ENCODE peak calls at places on chromosomes 5 and 9, in eight cellular contexts. One of them, this sample, is unnamed. For H3K9me3, the result is how much of the 10 kb centered on the place peaks cover.

GRCh38 chr5:140548300-140548688 is 832 bp downstream of the EIF4EBP3 start:
- DNase-seq in OCI-LY7: no peak
- DNase-seq in tibial artery: no peak
- DNase-seq in breast epithelium: no peak
- DNase-seq in SK-N-SH: no peak
- DNase-seq in astrocyte: no peak
- DNase-seq in DND-41: no peak
- DNase-seq in colonic mucosa: peak
- DNase-seq in this sample: no peak

GRCh38 chr9:84277646-84278045 is 62.9 kb downstream of the SLC28A3 start:
- DNase-seq in OCI-LY7: no peak
- DNase-seq in tibial artery: no peak
- DNase-seq in breast epithelium: no peak
- DNase-seq in SK-N-SH: no peak
- DNase-seq in astrocyte: peak
- DNase-seq in DND-41: no peak
- DNase-seq in colonic mucosa: no peak
- DNase-seq in this sample: no peak

GRCh38 chr5:113204525-113205161 is 228.0 kb downstream of the DCP2 start:
- DNase-seq in OCI-LY7: no peak
- DNase-seq in tibial artery: peak
- DNase-seq in breast epithelium: peak
- DNase-seq in SK-N-SH: peak
- DNase-seq in astrocyte: peak
- DNase-seq in DND-41: no peak
- DNase-seq in colonic mucosa: peak
- DNase-seq in this sample: no peak

GRCh38 chr9:133478851-133479711 is at the start of gene SLC2A6:
- DNase-seq in OCI-LY7: peak
- DNase-seq in tibial artery: peak
- DNase-seq in breast epithelium: no peak
- DNase-seq in SK-N-SH: peak
- DNase-seq in astrocyte: peak
- DNase-seq in DND-41: peak
- DNase-seq in colonic mucosa: peak
- DNase-seq in this sample: peak

GRCh38 chr9:14400658-14400995 is 86.7 kb upstream of the NFIB start:
- DNase-seq in OCI-LY7: peak
- DNase-seq in tibial artery: peak
- DNase-seq in breast epithelium: no peak
- DNase-seq in SK-N-SH: peak
- DNase-seq in astrocyte: peak
- DNase-seq in DND-41: no peak
- DNase-seq in colonic mucosa: peak
- DNase-seq in this sample: no peak

GRCh38 chr9:114054191-114054690 is 23.9 kb downstream of the AMBP start:
- DNase-seq in OCI-LY7: no peak
- DNase-seq in tibial artery: no peak
- DNase-seq in breast epithelium: no peak
- DNase-seq in SK-N-SH: no peak
- DNase-seq in astrocyte: no peak
- DNase-seq in DND-41: no peak
- DNase-seq in colonic mucosa: peak
- DNase-seq in this sample: no peak

GRCh38 chr5:98050583-98050982 is 722.9 kb upstream of the RGMB start:
- DNase-seq in OCI-LY7: no peak
- DNase-seq in tibial artery: no peak
- DNase-seq in breast epithelium: no peak
- DNase-seq in SK-N-SH: no peak
- DNase-seq in astrocyte: peak
- DNase-seq in DND-41: no peak
- DNase-seq in colonic mucosa: no peak
- DNase-seq in this sample: no peak

GRCh38 chr9:13450723-13451122 is 171.2 kb upstream of the MPDZ start:
- DNase-seq in OCI-LY7: no peak
- DNase-seq in tibial artery: no peak
- DNase-seq in breast epithelium: no peak
- DNase-seq in SK-N-SH: no peak
- DNase-seq in astrocyte: peak
- DNase-seq in DND-41: no peak
- DNase-seq in colonic mucosa: no peak
- DNase-seq in this sample: no peak

GRCh38 chr9:130018260-130018659 is 24.7 kb downstream of the FNBP1 start:
- DNase-seq in OCI-LY7: no peak
- DNase-seq in tibial artery: no peak
- DNase-seq in breast epithelium: no peak
- DNase-seq in SK-N-SH: no peak
- DNase-seq in astrocyte: no peak
- DNase-seq in DND-41: no peak
- DNase-seq in colonic mucosa: no peak
- DNase-seq in this sample: no peak

GRCh38 chr9:95574176-95574575 is 57.4 kb upstream of the PTCH1 start:
- DNase-seq in OCI-LY7: peak
- DNase-seq in tibial artery: no peak
- DNase-seq in breast epithelium: no peak
- DNase-seq in SK-N-SH: no peak
- DNase-seq in astrocyte: no peak
- DNase-seq in DND-41: no peak
- DNase-seq in colonic mucosa: no peak
- DNase-seq in this sample: no peak

GRCh38 chr9:4442806-4443205 is 47.5 kb upstream of the SLC1A1 start:
- DNase-seq in OCI-LY7: no peak
- DNase-seq in tibial artery: no peak
- DNase-seq in breast epithelium: no peak
- DNase-seq in SK-N-SH: no peak
- DNase-seq in astrocyte: no peak
- DNase-seq in DND-41: no peak
- DNase-seq in colonic mucosa: no peak
- DNase-seq in this sample: no peak

GRCh38 chr5:123365163-123365562 is 58.0 kb downstream of the CEP120 start:
- DNase-seq in OCI-LY7: no peak
- DNase-seq in tibial artery: no peak
- DNase-seq in breast epithelium: no peak
- DNase-seq in SK-N-SH: no peak
- DNase-seq in astrocyte: no peak
- DNase-seq in DND-41: no peak
- DNase-seq in colonic mucosa: no peak
- DNase-seq in this sample: no peak

GRCh38 chr9:78821126-78821822 is 524.3 kb downstream of the PSAT1 start:
- DNase-seq in OCI-LY7: peak
- DNase-seq in tibial artery: no peak
- DNase-seq in breast epithelium: no peak
- DNase-seq in SK-N-SH: peak
- DNase-seq in astrocyte: no peak
- DNase-seq in DND-41: no peak
- DNase-seq in colonic mucosa: no peak
- DNase-seq in this sample: no peak

GRCh38 chr5:147611483-147611882 is 101.6 kb upstream of the DPYSL3 start:
- DNase-seq in OCI-LY7: no peak
- DNase-seq in tibial artery: no peak
- DNase-seq in breast epithelium: no peak
- DNase-seq in SK-N-SH: no peak
- DNase-seq in astrocyte: no peak
- DNase-seq in DND-41: no peak
- DNase-seq in colonic mucosa: no peak
- DNase-seq in this sample: no peak

GRCh38 chr5:41770799-41771198 is 99.4 kb downstream of the OXCT1 start:
- DNase-seq in OCI-LY7: no peak
- DNase-seq in tibial artery: no peak
- DNase-seq in breast epithelium: no peak
- DNase-seq in SK-N-SH: no peak
- DNase-seq in astrocyte: no peak
- DNase-seq in DND-41: no peak
- DNase-seq in colonic mucosa: no peak
- DNase-seq in this sample: no peak

GRCh38 chr5:72231989-72232703 is 87.9 kb downstream of the MRPS27 start:
- DNase-seq in OCI-LY7: no peak
- DNase-seq in tibial artery: no peak
- DNase-seq in breast epithelium: no peak
- DNase-seq in SK-N-SH: no peak
- DNase-seq in astrocyte: peak
- DNase-seq in DND-41: peak
- DNase-seq in colonic mucosa: no peak
- DNase-seq in this sample: no peak

GRCh38 chr5:12016149-12016740 is 112.0 kb upstream of the CTNND2 start:
- DNase-seq in OCI-LY7: no peak
- DNase-seq in tibial artery: no peak
- DNase-seq in breast epithelium: no peak
- DNase-seq in SK-N-SH: no peak
- DNase-seq in astrocyte: peak
- DNase-seq in DND-41: no peak
- DNase-seq in colonic mucosa: no peak
- DNase-seq in this sample: no peak

GRCh38 chr9:38067611-38067891 is 1.5 kb downstream of the SHB start:
- DNase-seq in OCI-LY7: no peak
- DNase-seq in tibial artery: no peak
- DNase-seq in breast epithelium: no peak
- DNase-seq in SK-N-SH: peak
- DNase-seq in astrocyte: no peak
- DNase-seq in DND-41: no peak
- DNase-seq in colonic mucosa: no peak
- DNase-seq in this sample: no peak

GRCh38 chr9:13705913-13706312 is 426.4 kb upstream of the MPDZ start:
- DNase-seq in OCI-LY7: no peak
- DNase-seq in tibial artery: peak
- DNase-seq in breast epithelium: no peak
- DNase-seq in SK-N-SH: peak
- DNase-seq in astrocyte: peak
- DNase-seq in DND-41: no peak
- DNase-seq in colonic mucosa: no peak
- DNase-seq in this sample: no peak

DNA sequence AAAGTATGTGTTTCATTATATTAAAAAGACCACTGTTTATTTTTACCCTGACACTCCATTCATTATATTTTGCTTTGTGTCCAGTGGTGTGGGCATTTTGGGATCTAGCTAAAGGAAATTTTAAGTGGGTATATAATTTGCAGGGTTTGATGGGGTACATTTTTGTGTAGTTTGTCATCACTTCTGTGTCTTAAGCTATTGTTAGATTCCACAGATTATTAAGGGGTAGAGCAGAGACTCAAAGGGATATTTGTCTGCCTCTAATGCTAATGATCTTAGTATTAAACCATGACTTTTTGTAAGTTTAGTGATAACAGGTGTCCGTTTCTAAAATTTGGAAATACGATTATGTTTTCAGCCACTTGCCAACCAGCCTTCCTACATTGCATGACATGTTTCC is 731.6 kb downstream of the BRINP1 start:
- DNase-seq in OCI-LY7: no peak
- DNase-seq in tibial artery: no peak
- DNase-seq in breast epithelium: no peak
- DNase-seq in SK-N-SH: no peak
- DNase-seq in astrocyte: no peak
- DNase-seq in DND-41: no peak
- DNase-seq in colonic mucosa: no peak
- DNase-seq in this sample: no peak
- H3K9me3 ChIP-seq in OCI-LY7: under half
- H3K9me3 ChIP-seq in tibial artery: under half
- H3K9me3 ChIP-seq in breast epithelium: under half
- H3K9me3 ChIP-seq in SK-N-SH: under half
- H3K9me3 ChIP-seq in astrocyte: under half
- H3K9me3 ChIP-seq in DND-41: under half
- H3K9me3 ChIP-seq in colonic mucosa: under half
- H3K9me3 ChIP-seq in this sample: under half

DNA sequence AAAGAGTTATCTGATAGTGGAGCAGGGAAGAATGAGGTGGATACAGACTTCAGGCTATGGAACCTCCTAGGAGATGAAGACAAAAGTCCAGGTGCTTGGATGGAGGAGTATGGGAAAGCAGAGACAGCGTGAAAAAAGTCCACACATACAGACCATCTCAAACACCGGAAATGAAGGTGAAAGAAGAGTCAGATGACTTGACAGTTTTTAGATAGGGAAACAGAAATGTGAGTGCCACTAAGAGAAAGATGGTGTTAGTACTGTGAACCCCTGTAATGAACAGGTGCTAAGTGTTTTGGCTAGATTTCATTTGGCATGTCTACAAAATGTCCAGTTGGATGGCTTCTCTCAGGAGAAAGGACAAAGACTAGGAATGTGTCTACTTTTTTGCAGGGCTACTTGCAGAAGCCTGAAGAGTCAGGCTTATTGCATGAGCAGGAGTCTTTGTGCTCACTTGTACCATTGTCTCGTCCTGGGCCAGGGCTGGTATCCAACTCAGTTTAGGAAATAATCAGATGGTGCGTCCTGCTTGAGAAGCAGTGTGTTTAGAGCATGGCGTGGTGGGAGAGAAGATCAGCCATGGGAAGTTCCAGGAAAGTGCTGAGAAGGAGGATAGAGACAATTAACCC is 90.6 kb upstream of the STARD4 start:
- DNase-seq in OCI-LY7: no peak
- DNase-seq in tibial artery: no peak
- DNase-seq in breast epithelium: no peak
- DNase-seq in SK-N-SH: no peak
- DNase-seq in astrocyte: peak
- DNase-seq in DND-41: no peak
- DNase-seq in colonic mucosa: no peak
- DNase-seq in this sample: no peak
- H3K9me3 ChIP-seq in OCI-LY7: under half
- H3K9me3 ChIP-seq in tibial artery: under half
- H3K9me3 ChIP-seq in breast epithelium: under half
- H3K9me3 ChIP-seq in SK-N-SH: under half
- H3K9me3 ChIP-seq in astrocyte: under half
- H3K9me3 ChIP-seq in DND-41: under half
- H3K9me3 ChIP-seq in colonic mucosa: under half
- H3K9me3 ChIP-seq in this sample: under half

GRCh38 chr9:124860582-124861341 is 995 bp downstream of the RPL35 start:
- DNase-seq in OCI-LY7: no peak
- DNase-seq in tibial artery: no peak
- DNase-seq in breast epithelium: no peak
- DNase-seq in SK-N-SH: no peak
- DNase-seq in astrocyte: no peak
- DNase-seq in DND-41: no peak
- DNase-seq in colonic mucosa: no peak
- DNase-seq in this sample: no peak
- H3K9me3 ChIP-seq in OCI-LY7: under half
- H3K9me3 ChIP-seq in tibial artery: under half
- H3K9me3 ChIP-seq in breast epithelium: under half
- H3K9me3 ChIP-seq in SK-N-SH: under half
- H3K9me3 ChIP-seq in astrocyte: under half
- H3K9me3 ChIP-seq in DND-41: under half
- H3K9me3 ChIP-seq in colonic mucosa: under half
- H3K9me3 ChIP-seq in this sample: under half

DNA sequence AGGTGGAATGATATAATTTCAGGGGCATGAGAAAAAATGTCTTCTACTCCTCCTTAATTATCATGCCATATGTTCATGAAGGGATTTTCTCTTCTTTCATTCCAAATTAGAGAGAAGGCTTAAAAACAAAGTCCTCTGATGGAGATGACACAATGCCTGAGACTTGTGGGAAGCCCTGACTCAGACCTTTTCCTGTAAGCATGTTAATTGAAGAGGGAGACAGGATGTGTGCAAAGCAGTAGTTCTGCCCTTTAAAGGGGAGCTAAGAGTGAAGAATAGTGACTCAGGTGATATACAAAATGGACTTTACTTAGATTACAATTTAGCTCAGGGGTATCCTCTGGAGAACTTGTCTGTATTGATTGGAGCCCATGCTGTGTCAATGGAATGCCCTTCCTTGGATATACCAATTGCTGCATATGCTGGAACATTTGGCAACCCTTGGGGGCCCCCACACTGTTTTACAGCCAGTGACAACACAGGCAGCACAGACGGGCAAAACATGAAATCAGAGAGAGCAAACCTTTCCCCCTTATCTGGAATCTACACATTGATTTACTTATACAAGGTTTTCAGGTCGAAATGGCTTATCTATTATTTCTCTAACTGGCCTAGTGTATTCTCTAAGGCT is 81.3 kb downstream of the IZUMO3 start:
- DNase-seq in OCI-LY7: no peak
- DNase-seq in tibial artery: no peak
- DNase-seq in breast epithelium: no peak
- DNase-seq in SK-N-SH: no peak
- DNase-seq in astrocyte: peak
- DNase-seq in DND-41: no peak
- DNase-seq in colonic mucosa: no peak
- DNase-seq in this sample: no peak
- H3K9me3 ChIP-seq in OCI-LY7: under half
- H3K9me3 ChIP-seq in tibial artery: under half
- H3K9me3 ChIP-seq in breast epithelium: under half
- H3K9me3 ChIP-seq in SK-N-SH: under half
- H3K9me3 ChIP-seq in astrocyte: under half
- H3K9me3 ChIP-seq in DND-41: under half
- H3K9me3 ChIP-seq in colonic mucosa: under half
- H3K9me3 ChIP-seq in this sample: under half